ENCODE peak calls at places on chromosome 19, in ten cellular contexts. L is brain microvascular endothelial cell; W is Jurkat, Clone E6-1; Y is effector memory CD4-positive, alpha-beta T cell; C is NT2/D1; M is right atrium auricular region; G is neural progenitor cell; H is aorta; P is cardiac muscle cell; Z is body of pancreas. A is an unnamed sample.
A peak's percentile ranks its signal among the peaks of the same experiment; 100 is the strongest.

GRCh38 chr19:34235425-34235940 is 18.9 kb upstream of the GARRE1 start:
- DNase-seq in Z (no peak), H (no peak), W (no peak), P (no peak), L (no peak), M (no peak), G (no peak), Y (no peak), C (no peak), A (no peak)

GRCh38 chr19:49363265-49364082 is at the start of gene DKKL1:
- DNase-seq in Z (peak; percentile 100), Y (peak; percentile 59), C (peak; percentile 94), M (peak; percentile 100), G (peak; percentile 100), L (peak; percentile 100), H (peak; percentile 100), W (peak; percentile 10), P (peak; percentile 100), A (peak; percentile 98)

GRCh38 chr19:35136977-35137702 is 1.5 kb upstream of the FXYD1 start:
- DNase-seq in H (no peak), Z (peak; percentile 66), G (no peak), C (no peak), W (no peak), P (no peak), M (no peak), Y (no peak), L (no peak), A (no peak)

GRCh38 chr19:52336976-52337375 is 933 bp downstream of the ZNF610 start:
- DNase-seq in C (no peak), H (no peak), W (no peak), L (no peak), Z (no peak), P (peak; percentile 17), Y (no peak), M (no peak), G (peak; percentile 26), A (no peak)

GRCh38 chr19:36103842-36104552 is 6.9 kb upstream of the OVOL3 start:
- DNase-seq in W (no peak), Z (no peak), L (no peak), G (no peak), H (no peak), M (no peak), C (no peak), Y (no peak), P (no peak), A (peak; percentile 33)

GRCh38 chr19:48856921-48857320 is 11.5 kb downstream of the PLEKHA4 start:
- DNase-seq in P (no peak), L (no peak), H (no peak), C (no peak), Y (no peak), W (no peak), Z (no peak), G (no peak), M (no peak), A (no peak)

GRCh38 chr19:53657330-53657729 is 25.5 kb downstream of the DPRX start:
- DNase-seq in H (no peak), Y (no peak), L (no peak), P (no peak), Z (no peak), C (no peak), M (no peak), G (no peak), W (no peak), A (no peak)

GRCh38 chr19:43532571-43532961 is 422 bp upstream of the ZNF575 start:
- DNase-seq in L (no peak), C (no peak), H (peak; percentile 82), W (no peak), Y (no peak), P (no peak), Z (peak; percentile 68), G (no peak), M (peak; percentile 65), A (no peak)

GRCh38 chr19:31975461-31975860 is 369.9 kb upstream of the ZNF507 start:
- DNase-seq in G (no peak), M (no peak), H (no peak), P (no peak), C (no peak), L (no peak), Z (no peak), Y (no peak), W (no peak), A (no peak)

GRCh38 chr19:23983406-23983805 is 68.7 kb downstream of the ZNF726 start:
- DNase-seq in H (no peak), Z (no peak), G (no peak), Y (no peak), P (no peak), W (no peak), C (no peak), L (no peak), M (no peak), A (peak; percentile 69)

GRCh38 chr19:8640402-8641004 is 10.1 kb downstream of the NFILZ start:
- DNase-seq in W (no peak), Z (peak; percentile 28), C (no peak), P (peak; percentile 65), H (no peak), M (peak; percentile 74), G (no peak), Y (no peak), L (no peak), A (no peak)

GRCh38 chr19:8641908-8642547 is 11.6 kb downstream of the NFILZ start:
- DNase-seq in Y (no peak), M (no peak), P (peak; percentile 79), Z (no peak), C (no peak), W (peak; percentile 60), G (peak; percentile 51), L (peak; percentile 68), H (no peak), A (peak; percentile 33)

GRCh38 chr19:8641221-8641907 is 10.9 kb downstream of the NFILZ start:
- DNase-seq in G (no peak), Y (no peak), W (no peak), P (no peak), C (no peak), Z (no peak), H (no peak), L (no peak), M (no peak), A (no peak)

GRCh38 chr19:8638078-8638619 is 7.7 kb downstream of the NFILZ start:
- DNase-seq in G (no peak), C (no peak), W (no peak), Y (no peak), P (peak; percentile 62), Z (peak; percentile 68), H (no peak), M (no peak), L (peak; percentile 36), A (peak; percentile 17)

DNA sequence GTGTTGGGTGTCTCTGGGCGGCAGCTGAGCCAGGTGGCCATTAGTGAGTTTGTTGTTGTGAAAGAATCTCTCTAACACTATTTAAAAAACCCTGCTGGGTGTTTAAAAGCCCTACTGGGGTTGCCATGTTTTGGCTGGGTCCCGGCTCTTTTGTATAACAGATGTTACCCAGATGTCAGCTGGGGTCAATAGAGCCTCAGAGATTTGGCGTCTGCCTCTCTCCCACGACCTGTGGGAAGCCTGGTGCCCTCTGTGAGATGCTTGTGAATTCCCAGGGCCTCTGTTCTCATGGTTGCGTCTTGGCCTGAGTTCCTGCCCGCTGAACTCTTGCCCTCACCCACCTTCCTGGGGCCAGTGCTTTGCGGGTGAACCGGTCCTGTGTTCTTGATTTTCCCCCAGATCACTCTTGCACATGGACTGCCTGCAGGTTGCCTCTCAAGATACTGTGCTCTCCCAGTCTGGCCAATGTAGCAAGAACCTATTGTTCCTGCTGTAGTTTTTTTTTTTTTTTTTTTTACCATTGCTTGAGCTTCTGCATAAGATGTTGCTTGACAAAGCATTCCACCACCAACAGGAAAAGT is 9.5 kb downstream of the NFILZ start:
- DNase-seq in P (no peak), Y (no peak), G (peak; percentile 57), C (no peak), W (no peak), L (no peak), H (no peak), Z (no peak), M (no peak), A (no peak)
- H3K4me3 ChIP-seq in P (no peak overlapping the region), Y (no peak overlapping the region), G (no peak overlapping the region), C (no peak overlapping the region), W (no peak overlapping the region), L (no peak overlapping the region), H (no peak overlapping the region), Z (no peak overlapping the region), M (no peak overlapping the region), A (no peak overlapping the region)

GRCh38 chr19:1325568-1326294 is 40.1 kb downstream of the EFNA2 start:
- DNase-seq in C (no peak), W (no peak), P (no peak), L (no peak), G (no peak), Y (no peak), M (no peak), H (no peak), Z (no peak), A (no peak)
- H3K4me3 ChIP-seq in C (peak overlapping the region; percentile 43), W (no peak overlapping the region), P (peak overlapping the region; percentile 19), L (peak overlapping the region; percentile 40), G (no peak overlapping the region), Y (no peak overlapping the region), M (peak overlapping the region; percentile 45), H (no peak overlapping the region), Z (no peak overlapping the region), A (peak overlapping the region; percentile 32)

DNA sequence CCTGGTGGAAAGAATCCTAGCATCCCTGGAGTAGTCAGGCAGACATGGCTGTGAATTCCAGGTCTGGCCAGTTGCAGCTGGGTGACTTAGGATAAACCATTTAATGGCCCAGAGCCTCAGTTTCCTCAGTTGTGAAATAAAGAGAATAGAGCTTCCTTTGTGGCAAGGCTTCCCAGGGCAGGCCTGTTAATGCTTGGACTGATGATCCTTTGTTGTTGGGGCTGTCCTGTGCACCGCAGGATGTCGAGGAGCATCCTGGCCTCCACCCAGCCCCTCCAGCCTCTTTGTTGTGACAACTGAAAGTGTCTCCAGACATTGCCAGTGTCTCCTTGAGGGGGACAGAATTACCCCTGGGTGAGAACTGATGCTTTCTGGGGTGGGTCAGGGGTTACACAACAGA is 16.3 kb downstream of the LYL1 start:
- DNase-seq in H (no peak), W (no peak), C (no peak), Y (no peak), G (no peak), P (no peak), Z (no peak), L (no peak), M (no peak), A (no peak)
- H3K4me3 ChIP-seq in H (no peak overlapping the region), W (no peak overlapping the region), C (no peak overlapping the region), Y (no peak overlapping the region), G (no peak overlapping the region), P (no peak overlapping the region), Z (no peak overlapping the region), L (no peak overlapping the region), M (no peak overlapping the region), A (no peak overlapping the region)

DNA sequence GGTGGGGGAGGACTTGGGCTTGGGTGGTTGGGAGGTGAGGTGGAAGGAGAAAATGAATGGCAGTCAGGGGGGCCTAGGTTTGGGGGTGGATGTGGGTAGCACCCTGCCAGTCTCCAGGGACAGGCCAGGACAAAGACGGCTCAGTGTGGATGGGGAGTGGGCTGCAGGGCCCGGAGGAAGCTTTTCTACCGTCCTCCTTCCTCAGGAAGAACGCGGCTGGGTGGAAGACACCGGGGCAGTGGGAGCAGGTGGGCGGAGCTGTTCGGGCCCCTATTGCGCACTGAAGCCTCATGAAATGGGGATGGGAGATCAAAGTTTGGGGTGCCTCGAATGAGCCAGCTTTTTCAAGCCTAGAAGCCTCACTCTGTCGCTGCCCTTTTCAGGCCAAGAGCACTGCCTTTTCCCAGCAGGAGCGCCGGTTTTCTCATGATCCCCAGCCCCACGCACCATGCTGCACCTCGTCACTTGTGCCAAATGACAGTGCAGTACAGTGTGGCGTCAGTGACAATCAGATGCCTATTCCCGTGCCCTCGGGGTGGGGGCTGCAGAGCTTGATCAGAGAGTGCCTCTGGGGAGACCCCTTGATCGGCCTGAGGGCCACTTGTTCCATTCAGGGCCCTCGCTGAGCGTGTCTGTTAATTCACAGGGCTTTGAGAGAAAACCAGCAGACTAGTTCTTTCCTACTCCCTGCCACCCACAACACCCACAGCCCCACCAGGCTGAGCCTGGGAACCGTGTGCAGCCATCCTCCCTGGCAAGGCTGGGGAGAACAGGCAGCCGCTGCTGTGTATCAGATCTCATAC is 1.5 kb downstream of the CALM3 start:
- DNase-seq in P (peak; percentile 33), C (no peak), Y (no peak), H (peak; percentile 78), W (no peak), M (peak; percentile 66), L (no peak), G (no peak), Z (no peak), A (no peak)
- H3K4me3 ChIP-seq in P (peak overlapping the region; percentile 64), C (peak overlapping the region; percentile 85), Y (peak overlapping the region; percentile 96), H (peak overlapping the region; percentile 89), W (peak overlapping the region; percentile 100), M (peak overlapping the region; percentile 98), L (peak overlapping the region; percentile 92), G (peak overlapping the region; percentile 100), Z (peak overlapping the region; percentile 98), A (peak overlapping the region; percentile 97)